ENCODE peak calls at places on chromosomes 2 and 18, in six cellular contexts. X, C, I, J, A and Q are unnamed samples.

GRCh38 chr2:101341901-101342624 is 33.6 kb upstream of the RNF149 start:
- DNase-seq in X (peak), C (peak), I (peak), J (peak), A (peak), Q (peak)

GRCh38 chr2:186349508-186349907 is 136.6 kb upstream of the ZC3H15 start:
- DNase-seq in X (peak), C (no peak), I (no peak), J (no peak), A (no peak), Q (no peak)

GRCh38 chr18:80229766-80230745 is 17.3 kb downstream of the PARD6G start:
- DNase-seq in X (no peak), C (no peak), I (no peak), J (no peak), A (peak), Q (no peak)

GRCh38 chr2:232527905-232528470 is 2.0 kb downstream of the CHRND start:
- DNase-seq in X (no peak), C (no peak), I (no peak), J (no peak), A (no peak), Q (no peak)

GRCh38 chr18:8933714-8934284 is 168.7 kb upstream of the NDUFV2 start:
- DNase-seq in X (no peak), C (no peak), I (no peak), J (no peak), A (no peak), Q (no peak)

GRCh38 chr2:109212836-109213563 is 84.0 kb downstream of the SH3RF3 start:
- DNase-seq in X (no peak), C (no peak), I (no peak), J (no peak), A (no peak), Q (no peak)

GRCh38 chr2:202529389-202529788 is 105.4 kb upstream of the FAM117B start:
- DNase-seq in X (no peak), C (no peak), I (no peak), J (no peak), A (no peak), Q (no peak)

GRCh38 chr2:231717281-231718180 is 9.2 kb downstream of the PTMA start:
- DNase-seq in X (peak), C (no peak), I (no peak), J (no peak), A (peak), Q (peak)

GRCh38 chr2:5076599-5076998 is 615.6 kb upstream of the SOX11 start:
- DNase-seq in X (no peak), C (no peak), I (no peak), J (no peak), A (no peak), Q (no peak)

GRCh38 chr2:190599073-190599472 is 49.8 kb upstream of the NAB1 start:
- DNase-seq in X (no peak), C (no peak), I (no peak), J (no peak), A (no peak), Q (no peak)

GRCh38 chr2:18831916-18832510 is 242.6 kb upstream of the NT5C1B start:
- DNase-seq in X (no peak), C (no peak), I (no peak), J (no peak), A (no peak), Q (no peak)

GRCh38 chr2:23803965-23804542 is 122.9 kb downstream of the ATAD2B start:
- DNase-seq in X (peak), C (no peak), I (peak), J (peak), A (no peak), Q (peak)

GRCh38 chr18:74290831-74291770 is 662 bp downstream of the CYB5A start:
- DNase-seq in X (no peak), C (no peak), I (peak), J (peak), A (peak), Q (peak)

GRCh38 chr2:8774371-8774770 is 63.0 kb downstream of the KIDINS220 start:
- DNase-seq in X (no peak), C (no peak), I (no peak), J (no peak), A (no peak), Q (no peak)

GRCh38 chr2:173359231-173359630 is 4.6 kb downstream of the CDCA7 start:
- DNase-seq in X (no peak), C (no peak), I (no peak), J (no peak), A (no peak), Q (no peak)

GRCh38 chr2:212448698-212449097 is 89.9 kb downstream of the ERBB4 start:
- DNase-seq in X (no peak), C (no peak), I (no peak), J (no peak), A (no peak), Q (no peak)

GRCh38 chr2:199903111-199903510 is 8.0 kb upstream of the C2orf69 start:
- DNase-seq in X (no peak), C (no peak), I (no peak), J (no peak), A (no peak), Q (no peak)

GRCh38 chr2:35298493-35298892 is 1057.1 kb upstream of the CRIM1 start:
- DNase-seq in X (no peak), C (no peak), I (no peak), J (no peak), A (no peak), Q (no peak)

GRCh38 chr18:79400591-79401381 is 5.1 kb downstream of the NFATC1 start:
- DNase-seq in X (no peak), C (no peak), I (peak), J (no peak), A (no peak), Q (no peak)

GRCh38 chr2:3631161-3631850 is 26.7 kb upstream of the ALLC start:
- DNase-seq in X (no peak), C (no peak), I (no peak), J (no peak), A (peak), Q (no peak)

GRCh38 chr18:75492897-75493296 is 65.4 kb upstream of the SMIM21 start:
- DNase-seq in X (no peak), C (no peak), I (no peak), J (no peak), A (no peak), Q (no peak)

GRCh38 chr2:99611786-99612185 is 122.0 kb upstream of the REV1 start:
- DNase-seq in X (no peak), C (no peak), I (no peak), J (no peak), A (no peak), Q (no peak)

GRCh38 chr2:60149151-60149550 is 404.3 kb downstream of the BCL11A start:
- DNase-seq in X (no peak), C (no peak), I (no peak), J (no peak), A (no peak), Q (no peak)

GRCh38 chr2:26457695-26458364 is 20.1 kb downstream of the OTOF start:
- DNase-seq in X (no peak), C (no peak), I (no peak), J (no peak), A (no peak), Q (no peak)

GRCh38 chr2:74915743-74916142 is 42.7 kb upstream of the POLE4 start:
- DNase-seq in X (no peak), C (no peak), I (no peak), J (no peak), A (no peak), Q (no peak)

GRCh38 chr2:128732976-128733431 is 414.3 kb upstream of the HS6ST1 start:
- DNase-seq in X (no peak), C (no peak), I (no peak), J (no peak), A (no peak), Q (no peak)

GRCh38 chr2:177138823-177139222 is 73.8 kb upstream of the HNRNPA3 start:
- DNase-seq in X (no peak), C (no peak), I (no peak), J (no peak), A (no peak), Q (no peak)

GRCh38 chr2:133966720-133967304 is 287.1 kb upstream of the MGAT5 start:
- DNase-seq in X (no peak), C (no peak), I (no peak), J (no peak), A (no peak), Q (no peak)

GRCh38 chr18:2146092-2146491 is 425.2 kb downstream of the METTL4 start:
- DNase-seq in X (no peak), C (no peak), I (no peak), J (no peak), A (no peak), Q (no peak)

GRCh38 chr2:143029141-143029540 is 100.1 kb upstream of the ARHGAP15 start:
- DNase-seq in X (no peak), C (no peak), I (no peak), J (no peak), A (no peak), Q (no peak)

GRCh38 chr18:79427368-79428225 is 31.9 kb downstream of the NFATC1 start:
- DNase-seq in X (no peak), C (no peak), I (no peak), J (no peak), A (no peak), Q (no peak)

GRCh38 chr2:61733563-61733962 is 120.3 kb downstream of the FAM161A start:
- DNase-seq in X (no peak), C (no peak), I (no peak), J (no peak), A (no peak), Q (no peak)

GRCh38 chr2:96839288-96839874 is 4.4 kb downstream of the ANKRD23 start:
- DNase-seq in X (no peak), C (no peak), I (peak), J (peak), A (peak), Q (no peak)

GRCh38 chr2:23566236-23567142 is 181.5 kb downstream of the KLHL29 start:
- DNase-seq in X (peak), C (no peak), I (no peak), J (no peak), A (peak), Q (peak)

GRCh38 chr2:133390151-133390550 is 178.1 kb downstream of the NCKAP5 start:
- DNase-seq in X (no peak), C (no peak), I (no peak), J (no peak), A (no peak), Q (no peak)

DNA sequence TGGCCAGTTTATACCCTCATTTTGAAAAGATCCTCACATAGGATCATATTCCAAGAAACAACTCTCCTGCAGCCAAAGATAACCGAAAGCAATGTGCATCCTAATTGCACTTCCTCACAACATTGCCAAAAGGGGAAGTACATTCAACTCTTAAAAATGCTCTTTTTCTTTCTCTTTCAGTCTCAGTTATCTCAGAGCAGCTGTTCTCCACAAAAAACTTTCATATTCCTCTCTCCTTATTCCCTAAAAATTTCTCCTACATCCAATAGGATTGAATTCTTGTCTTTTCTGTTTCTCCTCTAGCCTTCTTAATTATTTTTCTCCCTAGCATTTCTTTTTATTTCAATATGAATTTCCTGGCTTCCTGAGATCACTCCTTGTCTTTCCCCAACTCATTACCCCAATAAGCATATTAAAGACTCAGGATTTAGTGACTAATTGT is 7.4 kb upstream of the VRK2 start:
- DNase-seq in X (no peak), C (no peak), I (no peak), J (no peak), A (no peak), Q (no peak)
- TF ChIP-seq EP300 in X (no peak), C (no peak), I (no peak), J (no peak), A (no peak), Q (no peak)

GRCh38 chr2:217090884-217091283 is 231.0 kb upstream of the TNP1 start:
- DNase-seq in X (no peak), C (no peak), I (no peak), J (no peak), A (no peak), Q (no peak)

GRCh38 chr2:217092710-217093379 is 233.0 kb upstream of the TNP1 start:
- DNase-seq in X (no peak), C (no peak), I (no peak), J (no peak), A (no peak), Q (peak)

GRCh38 chr2:217086038-217086522 is 226.2 kb upstream of the TNP1 start:
- DNase-seq in X (no peak), C (no peak), I (no peak), J (no peak), A (no peak), Q (no peak)

GRCh38 chr2:217091531-217091930 is 231.7 kb upstream of the TNP1 start:
- DNase-seq in X (no peak), C (no peak), I (no peak), J (no peak), A (no peak), Q (no peak)

GRCh38 chr2:217090024-217090473 is 230.2 kb upstream of the TNP1 start:
- DNase-seq in X (no peak), C (no peak), I (no peak), J (no peak), A (no peak), Q (no peak)
- TF ChIP-seq EP300 in X (no peak), C (no peak), I (no peak), J (no peak), A (no peak), Q (no peak)

GRCh38 chr2:164934790-164935466 is 20.4 kb downstream of the SLC38A11 start:
- DNase-seq in X (no peak), C (no peak), I (no peak), J (no peak), A (no peak), Q (no peak)
- TF ChIP-seq EP300 in X (no peak), C (no peak), I (no peak), J (no peak), A (no peak), Q (no peak)

GRCh38 chr2:88113069-88113468 is 14.8 kb downstream of the FABP1 start:
- DNase-seq in X (no peak), C (no peak), I (no peak), J (no peak), A (no peak), Q (no peak)

GRCh38 chr2:88110830-88111229 is 17.0 kb downstream of the FABP1 start:
- DNase-seq in X (no peak), C (no peak), I (no peak), J (no peak), A (no peak), Q (no peak)

DNA sequence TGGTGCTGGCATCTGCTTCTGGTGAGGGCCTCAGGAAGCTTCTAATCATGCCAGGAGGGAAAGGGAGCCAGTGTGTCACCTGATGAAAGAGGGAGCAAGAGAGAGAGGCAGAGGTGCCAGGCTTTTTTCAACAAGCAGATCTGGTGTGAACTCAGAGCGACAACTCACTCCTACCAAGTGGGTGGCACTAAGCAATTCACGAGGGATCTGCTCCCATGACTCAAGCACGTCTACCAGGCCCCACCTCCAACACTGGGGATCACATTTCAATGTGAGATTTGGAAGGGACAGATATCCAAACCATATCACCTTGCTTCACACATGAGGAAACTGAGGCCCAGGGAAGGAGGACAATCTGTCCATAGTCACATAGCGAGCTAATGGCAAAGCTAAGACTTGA is 19.1 kb downstream of the FABP1 start:
- DNase-seq in X (no peak), C (no peak), I (no peak), J (no peak), A (no peak), Q (no peak)
- TF ChIP-seq EP300 in X (no peak), C (no peak), I (no peak), J (no peak), A (no peak), Q (no peak)

GRCh38 chr2:240255811-240256703 is 115.6 kb upstream of the OTOS start:
- DNase-seq in X (no peak), C (no peak), I (no peak), J (no peak), A (no peak), Q (peak)
- TF ChIP-seq EP300 in X (no peak), C (no peak), I (no peak), J (no peak), A (no peak), Q (no peak)

GRCh38 chr2:219661197-219661954 is 33.9 kb downstream of the SLC4A3 start:
- DNase-seq in X (no peak), C (no peak), I (no peak), J (no peak), A (no peak), Q (no peak)
- TF ChIP-seq EP300 in X (no peak), C (no peak), I (no peak), J (no peak), A (no peak), Q (no peak)

GRCh38 chr2:1843646-1844045 is 99.3 kb upstream of the PXDN start:
- DNase-seq in X (no peak), C (no peak), I (no peak), J (no peak), A (no peak), Q (no peak)

GRCh38 chr2:1841903-1842791 is 97.8 kb upstream of the PXDN start:
- DNase-seq in X (no peak), C (peak), I (no peak), J (no peak), A (no peak), Q (no peak)

GRCh38 chr2:1842945-1843344 is 98.6 kb upstream of the PXDN start:
- DNase-seq in X (no peak), C (no peak), I (no peak), J (no peak), A (no peak), Q (no peak)

GRCh38 chr2:1840046-1840445 is 95.7 kb upstream of the PXDN start:
- DNase-seq in X (no peak), C (peak), I (no peak), J (no peak), A (no peak), Q (no peak)

GRCh38 chr2:1841461-1841860 is 97.1 kb upstream of the PXDN start:
- DNase-seq in X (no peak), C (no peak), I (no peak), J (no peak), A (no peak), Q (no peak)
- TF ChIP-seq EP300 in X (no peak), C (no peak), I (no peak), J (no peak), A (no peak), Q (no peak)

DNA sequence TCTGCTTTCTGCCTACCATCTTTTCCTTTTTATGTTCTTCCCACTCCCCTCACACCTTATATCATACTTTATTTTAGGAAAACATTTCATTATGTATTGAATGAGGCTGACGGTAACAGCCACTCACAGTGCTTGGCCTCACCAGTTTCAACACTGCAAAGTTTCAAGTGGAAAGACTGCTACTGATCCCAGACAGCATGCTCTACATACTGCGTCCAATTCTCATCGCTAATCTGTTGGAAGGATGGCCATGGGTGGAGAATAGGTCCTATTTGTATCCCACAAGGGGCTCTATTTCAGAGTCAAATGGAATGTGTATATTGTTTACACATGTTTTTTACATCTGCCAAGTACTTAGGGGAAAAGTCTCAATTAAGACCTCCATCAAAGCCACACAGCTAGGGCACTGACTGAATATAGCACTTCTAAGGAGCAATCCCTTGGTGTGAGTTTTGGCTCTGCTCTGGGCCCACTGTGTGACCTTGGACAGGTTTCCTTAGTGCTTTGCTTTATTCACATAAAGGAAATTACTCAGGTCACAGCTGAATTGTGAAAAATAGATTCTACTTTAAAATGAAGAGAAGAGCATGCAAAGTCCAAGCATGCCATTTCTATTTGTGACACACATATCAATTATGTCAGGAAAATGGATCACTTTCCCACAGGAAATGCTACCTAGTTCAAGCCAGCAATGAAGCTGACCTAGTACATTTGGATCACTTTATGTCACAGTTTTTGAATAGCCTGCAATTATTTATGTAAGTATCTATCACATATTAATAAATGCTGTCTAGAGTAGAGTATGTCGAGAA is 112.9 kb upstream of the STK17B start:
- DNase-seq in X (no peak), C (no peak), I (no peak), J (no peak), A (no peak), Q (no peak)
- TF ChIP-seq EP300 in X (no peak), C (no peak), I (no peak), J (no peak), A (no peak), Q (no peak)